ENCODE peak calls at places on chromosomes 7 and 10, in ten cellular contexts. A, V, W, Q, R, C, Y, Z, L and H are unnamed samples.

GRCh38 chr10:11913184-11913641 is 90.1 kb downstream of the PROSER2 start:
- DNase-seq in L (no peak), V (no peak), C (no peak), W (no peak), Z (no peak), A (no peak), R (no peak), Y (no peak), Q (no peak), H (no peak)

GRCh38 chr10:66919248-66919647 is 6.6 kb upstream of the LRRTM3 start:
- DNase-seq in Q (no peak), C (no peak), V (no peak), Z (no peak), R (no peak), Y (no peak), W (no peak), L (no peak), A (no peak), H (no peak)

GRCh38 chr7:6442114-6442513 is 5.6 kb downstream of the DAGLB start:
- DNase-seq in Y (no peak), A (no peak), W (no peak), Z (no peak), L (no peak), R (no peak), Q (no peak), V (no peak), C (no peak), H (peak; percentile 60)

GRCh38 chr10:5518143-5518542 is 6.6 kb upstream of the CALML3 start:
- DNase-seq in C (no peak), L (no peak), Q (no peak), W (no peak), R (no peak), Z (peak; percentile 23), Y (no peak), V (no peak), A (no peak), H (no peak)

GRCh38 chr7:90387470-90388240 is 15.6 kb upstream of the CLDN12 start:
- DNase-seq in R (no peak), A (no peak), V (no peak), W (peak; percentile 43), Q (no peak), C (no peak), Z (no peak), L (no peak), Y (no peak), H (no peak)

GRCh38 chr7:38682602-38683001 is 51.4 kb upstream of the AMPH start:
- DNase-seq in Q (no peak), A (no peak), L (no peak), W (no peak), R (no peak), C (no peak), V (no peak), Y (no peak), Z (no peak), H (no peak)

GRCh38 chr10:32104622-32105509 is 48.6 kb upstream of the KIF5B start:
- DNase-seq in V (no peak), L (no peak), W (no peak), Y (no peak), C (no peak), A (no peak), Q (no peak), R (no peak), Z (no peak), H (no peak)

GRCh38 chr7:121741896-121742295 is 131.1 kb upstream of the PTPRZ1 start:
- DNase-seq in C (no peak), L (no peak), R (no peak), A (no peak), V (no peak), W (peak; percentile 95), Z (no peak), Y (no peak), Q (no peak), H (no peak)

GRCh38 chr10:133247681-133248333 is 10.2 kb downstream of the VENTX start:
- DNase-seq in W (no peak), R (no peak), L (no peak), C (no peak), Q (no peak), Y (no peak), V (no peak), Z (no peak), A (peak; percentile 60), H (no peak)

GRCh38 chr10:59557052-59557451 is 152.6 kb downstream of the SLC16A9 start:
- DNase-seq in L (no peak), W (no peak), R (no peak), C (peak; percentile 37), Z (no peak), Q (no peak), A (no peak), Y (no peak), V (no peak), H (no peak)

GRCh38 chr7:32462451-32462850 is 27.7 kb downstream of the LSM5 start:
- DNase-seq in W (no peak), C (no peak), R (no peak), Y (no peak), L (no peak), V (no peak), A (no peak), Q (no peak), Z (no peak), H (no peak)

GRCh38 chr7:1431644-1432380 is 27.5 kb downstream of the MICALL2 start:
- DNase-seq in C (no peak), A (no peak), L (no peak), W (peak; percentile 26), Q (no peak), V (no peak), Z (no peak), Y (no peak), R (no peak), H (no peak)

GRCh38 chr7:43584200-43584586 is 1.3 kb downstream of the STK17A start:
- DNase-seq in C (peak; percentile 45), A (peak; percentile 71), L (no peak), R (no peak), Q (no peak), V (peak; percentile 23), W (peak; percentile 87), Z (no peak), Y (no peak), H (no peak)

GRCh38 chr7:100827330-100828226 is at the start of gene EPHB4:
- DNase-seq in Q (peak; percentile 11), C (peak; percentile 78), L (no peak), W (peak; percentile 83), A (peak; percentile 61), Z (no peak), R (peak; percentile 72), V (no peak), Y (no peak), H (peak; percentile 62)

GRCh38 chr10:121115154-121115553 is 264.0 kb downstream of the WDR11 start:
- DNase-seq in R (no peak), W (no peak), Q (no peak), V (no peak), L (no peak), Y (no peak), C (no peak), A (no peak), Z (no peak), H (no peak)

GRCh38 chr10:68560201-68560915 is at the start of gene TET1:
- DNase-seq in C (peak; percentile 55), Z (peak; percentile 33), Q (peak; percentile 24), A (peak; percentile 44), W (peak; percentile 11), V (no peak), R (no peak), L (peak; percentile 4), Y (no peak), H (no peak)

GRCh38 chr7:101659706-101660105 is 30.6 kb upstream of the MYL10 start:
- DNase-seq in C (no peak), L (no peak), Y (no peak), Q (no peak), W (no peak), V (no peak), R (no peak), A (no peak), Z (no peak), H (no peak)

GRCh38 chr7:146116452-146117219 is at the start of gene CNTNAP2:
- DNase-seq in V (no peak), R (no peak), Q (peak; percentile 7), A (no peak), Y (no peak), W (peak; percentile 9), C (no peak), Z (peak; percentile 79), L (peak; percentile 58), H (peak; percentile 10)

GRCh38 chr10:97919012-97919411 is 69.4 kb downstream of the GOLGA7B start:
- DNase-seq in L (no peak), Z (no peak), W (peak; percentile 44), A (no peak), Y (no peak), V (no peak), C (no peak), Q (no peak), R (no peak), H (no peak)

GRCh38 chr10:126628746-126629145 is 41.7 kb downstream of the C10orf90 start:
- DNase-seq in C (no peak), Y (no peak), V (no peak), L (peak; percentile 86), Q (peak; percentile 25), Z (no peak), R (no peak), W (no peak), A (no peak), H (no peak)

GRCh38 chr10:86263209-86263608 is 103.4 kb downstream of the GRID1 start:
- DNase-seq in C (no peak), Z (no peak), V (no peak), Y (no peak), A (no peak), L (peak; percentile 82), Q (peak; percentile 77), W (no peak), R (no peak), H (no peak)

GRCh38 chr10:26367771-26368170 is 70.4 kb upstream of the APBB1IP start:
- DNase-seq in A (peak; percentile 15), R (no peak), W (peak; percentile 52), L (no peak), Z (no peak), Y (no peak), V (no peak), C (no peak), Q (no peak), H (no peak)